ENCODE peak calls at places on chromosome 17, in four cellular contexts. F is K562, N is GM12878, K is HepG2. A is an unnamed sample.

GRCh38 chr17:41411072-41411840 is 13.1 kb downstream of the KRT37 start:
- DNase-seq in N (no peak), K (no peak), F (no peak), A (no peak)

GRCh38 chr17:76134911-76135809 is 5.9 kb downstream of the FOXJ1 start:
- DNase-seq in K (no peak), F (no peak), N (no peak), A (peak)

GRCh38 chr17:32103476-32104113 is 38.7 kb upstream of the RHOT1 start:
- DNase-seq in K (no peak), N (no peak), F (no peak), A (no peak)

GRCh38 chr17:74110467-74110866 is 93.0 kb upstream of the RPL38 start:
- DNase-seq in K (peak), N (no peak), F (no peak), A (no peak)

GRCh38 chr17:51029568-51030463 is 90.9 kb downstream of the SPAG9 start:
- DNase-seq in N (no peak), F (no peak), K (no peak), A (no peak)

GRCh38 chr17:48816438-48816773 is 623 bp downstream of the TTLL6 start:
- DNase-seq in K (no peak), F (no peak), N (no peak), A (no peak)

GRCh38 chr17:21008992-21009671 is 33.7 kb downstream of the USP22 start:
- DNase-seq in F (no peak), K (no peak), N (no peak), A (no peak)

GRCh38 chr17:51120357-51120738 is 320 bp downstream of the SPAG9 start:
- DNase-seq in K (no peak), N (no peak), F (peak), A (peak)

GRCh38 chr17:48137658-48138057 is 30.1 kb downstream of the SNX11 start:
- DNase-seq in K (no peak), N (no peak), F (no peak), A (no peak)

GRCh38 chr17:78379134-78379497 is 667 bp downstream of the PGS1 start:
- DNase-seq in K (peak), N (no peak), F (no peak), A (no peak)

GRCh38 chr17:73932216-73932749 is 271.2 kb upstream of the RPL38 start:
- DNase-seq in N (no peak), K (no peak), F (no peak), A (no peak)

GRCh38 chr17:2990396-2990795 is 73.0 kb downstream of the OR1D5 start:
- DNase-seq in F (no peak), K (no peak), N (no peak), A (no peak)

GRCh38 chr17:36085710-36086268 is 4.2 kb downstream of the CCL3 start:
- DNase-seq in K (no peak), N (no peak), F (no peak), A (no peak)

GRCh38 chr17:29341726-29342125 is 47.8 kb upstream of the NUFIP2 start:
- DNase-seq in F (no peak), K (no peak), N (no peak), A (no peak)
- TF ChIP-seq CBFB in F (no peak), K (no peak), N (no peak), A (no peak)

GRCh38 chr17:45381001-45381400 is 51.7 kb downstream of the ARHGAP27 start:
- DNase-seq in F (no peak), K (no peak), N (no peak), A (no peak)
- TF ChIP-seq CBFB in F (no peak), K (no peak), N (no peak), A (no peak)

GRCh38 chr17:82851381-82851780 is 11.6 kb upstream of the ZNF750 start:
- DNase-seq in N (no peak), F (no peak), K (no peak), A (no peak)
- TF ChIP-seq CBFB in N (no peak), F (no peak), K (no peak), A (no peak)

GRCh38 chr17:39208893-39209292 is 8.8 kb downstream of the RPL19 start:
- DNase-seq in F (peak), N (no peak), K (no peak), A (no peak)

GRCh38 chr17:39210093-39210434 is 10.0 kb downstream of the RPL19 start:
- DNase-seq in K (no peak), F (no peak), N (no peak), A (no peak)

GRCh38 chr17:39208136-39208535 is 8.1 kb downstream of the RPL19 start:
- DNase-seq in K (no peak), N (no peak), F (no peak), A (no peak)

GRCh38 chr17:39212200-39212810 is 12.2 kb downstream of the RPL19 start:
- DNase-seq in F (no peak), K (no peak), N (no peak), A (no peak)

DNA sequence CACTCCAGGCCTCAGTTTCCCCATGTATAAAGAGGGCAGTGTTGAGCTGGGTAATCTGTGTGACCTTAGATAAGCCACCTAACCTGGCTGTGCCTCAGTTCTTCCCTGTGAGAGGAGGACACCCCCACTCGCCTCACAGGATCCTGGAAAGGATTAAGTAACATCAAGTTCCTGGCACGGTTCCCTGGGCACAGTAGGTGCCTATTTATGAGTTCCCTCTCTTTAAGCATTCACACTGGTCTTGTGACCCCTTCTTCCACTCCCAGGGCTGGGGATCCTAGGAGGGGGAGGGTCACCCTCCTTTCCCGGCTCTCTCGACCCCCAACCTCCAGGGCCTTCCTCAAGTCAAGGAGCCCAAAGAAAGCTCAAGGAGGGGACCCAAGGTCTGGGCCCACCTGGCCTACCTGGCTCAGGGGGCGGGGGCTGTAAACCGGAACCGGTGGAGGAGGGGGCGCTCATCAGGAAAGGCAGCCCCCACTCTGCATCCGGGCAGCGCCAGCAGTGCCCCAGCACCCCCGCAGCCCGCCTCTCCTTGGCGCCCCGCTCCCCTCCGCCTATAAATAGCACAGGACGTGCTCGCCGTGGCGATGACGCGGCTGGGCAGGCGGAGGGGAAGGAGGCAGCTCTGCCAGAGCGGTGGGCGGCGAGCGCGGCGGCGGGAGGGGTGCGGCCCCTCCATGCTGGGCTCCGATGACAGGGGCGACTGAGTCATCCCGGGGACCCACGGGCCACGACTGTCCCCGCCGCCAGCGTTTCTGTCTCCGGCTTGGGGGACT is 9.4 kb downstream of the RPL19 start:
- DNase-seq in F (no peak), N (no peak), K (no peak), A (peak)
- TF ChIP-seq CBFB in F (no peak), N (no peak), K (no peak), A (no peak)

GRCh38 chr17:45224671-45225050 is 3.0 kb downstream of the FMNL1 start:
- DNase-seq in K (no peak), F (no peak), N (no peak), A (no peak)

GRCh38 chr17:45223541-45224528 is 2.1 kb downstream of the FMNL1 start:
- DNase-seq in K (no peak), F (no peak), N (no peak), A (no peak)

GRCh38 chr17:45222273-45222993 is 748 bp downstream of the FMNL1 start:
- DNase-seq in F (peak), K (no peak), N (no peak), A (no peak)

GRCh38 chr17:45221997-45222272 is 250 bp downstream of the FMNL1 start:
- DNase-seq in K (no peak), F (no peak), N (no peak), A (no peak)

DNA sequence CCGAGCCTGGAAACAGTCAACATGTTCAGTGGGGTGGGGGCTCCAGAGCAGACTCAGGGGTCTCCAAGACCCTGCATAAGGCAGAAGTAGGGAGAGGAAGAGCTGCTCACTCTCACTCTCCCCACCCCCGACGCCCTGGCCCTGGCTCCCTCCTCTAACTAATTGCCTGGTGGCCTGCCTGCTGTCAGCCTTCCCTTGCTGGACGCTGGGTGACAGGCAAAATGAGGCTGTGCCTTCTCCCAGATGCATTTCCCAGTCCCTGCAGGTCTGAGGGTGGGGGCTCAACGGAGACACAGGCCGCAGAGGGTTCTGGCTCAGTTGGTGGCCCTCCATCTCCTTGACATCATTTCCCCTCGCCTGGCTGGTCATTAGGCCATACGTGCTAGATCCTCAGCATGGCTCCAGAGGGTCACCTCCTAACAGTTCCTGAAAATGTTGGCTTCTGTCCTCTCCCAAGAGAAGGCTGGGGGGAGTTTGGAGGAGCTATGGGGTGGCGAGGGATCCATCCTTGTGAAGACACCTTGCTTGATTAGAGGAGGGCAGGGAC is 1.4 kb downstream of the FMNL1 start:
- DNase-seq in K (no peak), N (no peak), F (peak), A (no peak)
- TF ChIP-seq CBFB in K (no peak), N (no peak), F (no peak), A (no peak)

DNA sequence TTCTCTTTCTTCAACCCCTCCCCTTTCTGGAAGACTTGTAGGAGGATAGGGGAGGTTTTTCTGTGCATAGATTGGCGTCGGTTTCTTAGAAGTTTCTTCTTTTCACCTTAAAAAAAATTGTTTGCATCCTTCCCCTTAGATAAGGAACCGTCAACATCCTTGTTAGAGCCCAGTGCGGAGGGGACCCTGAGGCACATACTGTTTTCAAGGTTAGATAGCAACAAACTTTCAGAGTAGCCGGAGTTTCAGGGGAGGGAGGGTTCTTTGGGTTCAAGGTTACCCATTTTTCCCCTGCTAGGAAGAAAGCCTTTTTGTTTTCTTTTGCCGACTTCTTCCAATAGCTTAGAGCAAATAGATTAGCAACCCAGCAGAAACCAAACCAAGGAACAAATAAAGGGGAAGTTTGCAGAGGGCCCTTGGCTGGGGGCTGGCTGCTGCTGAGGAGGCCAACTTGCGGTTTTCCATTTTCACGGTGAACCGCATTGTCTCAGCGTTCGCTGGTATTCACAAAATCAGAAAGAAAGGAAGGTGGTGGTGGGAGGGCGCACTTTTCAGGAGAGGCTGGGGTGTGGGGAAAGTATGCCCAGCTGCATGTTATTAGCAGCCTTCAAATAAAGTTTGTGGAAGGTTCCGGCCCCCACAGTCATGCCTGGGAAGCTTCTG is 28.8 kb downstream of the MSI2 start:
- DNase-seq in N (peak), K (peak), F (peak), A (peak)
- TF ChIP-seq CBFB in N (peak), K (peak), F (no peak), A (no peak)

GRCh38 chr17:35052780-35053179 is 10.7 kb downstream of the RFFL start:
- DNase-seq in N (no peak), F (no peak), K (no peak), A (no peak)

GRCh38 chr17:35051579-35052239 is 11.8 kb downstream of the RFFL start:
- DNase-seq in F (no peak), K (peak), N (no peak), A (no peak)

GRCh38 chr17:35050170-35050569 is 13.3 kb downstream of the RFFL start:
- DNase-seq in N (no peak), K (no peak), F (no peak), A (no peak)

GRCh38 chr17:35052240-35052608 is 11.3 kb downstream of the RFFL start:
- DNase-seq in F (no peak), N (no peak), K (no peak), A (no peak)

DNA sequence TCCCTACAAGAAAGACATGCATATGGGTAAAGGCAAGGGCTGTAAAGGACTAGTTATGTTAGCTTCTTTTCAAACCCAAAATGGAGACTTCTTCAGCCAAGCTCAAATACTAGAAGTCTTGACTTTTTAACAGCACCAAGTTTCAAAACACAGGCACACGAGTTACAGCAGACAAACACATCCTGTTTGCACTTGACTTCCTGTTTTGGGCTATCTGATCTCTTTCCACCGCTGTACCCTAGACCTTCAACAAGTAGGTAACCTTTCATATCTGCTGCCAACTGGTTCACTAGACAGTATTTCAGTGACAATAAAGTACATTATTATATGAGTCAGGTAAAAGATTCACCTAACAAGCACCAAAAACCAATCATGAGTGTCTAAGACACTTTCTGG is 12.3 kb downstream of the RFFL start:
- DNase-seq in K (peak), N (no peak), F (peak), A (no peak)
- TF ChIP-seq CBFB in K (no peak), N (no peak), F (no peak), A (no peak)

GRCh38 chr17:45376171-45376564 is 56.5 kb downstream of the ARHGAP27 start:
- DNase-seq in K (no peak), N (no peak), F (no peak), A (no peak)
- TF ChIP-seq CBFB in K (no peak), N (no peak), F (no peak), A (no peak)

GRCh38 chr17:7885357-7886226 is 3.0 kb upstream of the CHD3 start:
- DNase-seq in K (no peak), F (peak), N (no peak), A (peak)

GRCh38 chr17:7884581-7885356 is 3.8 kb upstream of the CHD3 start:
- DNase-seq in K (no peak), F (peak), N (no peak), A (no peak)

GRCh38 chr17:7882629-7883028 is 6.0 kb upstream of the CHD3 start:
- DNase-seq in F (no peak), K (no peak), N (no peak), A (no peak)

GRCh38 chr17:7882068-7882467 is 6.5 kb upstream of the CHD3 start:
- DNase-seq in F (no peak), K (no peak), N (no peak), A (no peak)

GRCh38 chr17:7883781-7884386 is 4.7 kb upstream of the CHD3 start:
- DNase-seq in K (no peak), N (no peak), F (peak), A (no peak)
- TF ChIP-seq CBFB in K (no peak), N (no peak), F (no peak), A (no peak)

A was measured in WTC11.